ENCODE peak calls at places on chromosomes 13 and 19, in six cellular contexts. J, I, N, W, E and M are unnamed samples.

GRCh38 chr13:112107289-112107688 is 40.3 kb downstream of the SOX1 start:
- DNase-seq in N (no peak), W (no peak), J (no peak), I (no peak), E (no peak), M (no peak)

GRCh38 chr19:42316223-42317211 is 3.4 kb downstream of the TMEM145 start:
- DNase-seq in W (peak; percentile 21), N (peak; percentile 46), E (peak; percentile 42), J (no peak), I (no peak), M (no peak)

GRCh38 chr19:12527034-12527836 is 24.0 kb downstream of the ZNF564 start:
- DNase-seq in N (no peak), J (no peak), E (no peak), W (peak; percentile 41), I (no peak), M (no peak)

GRCh38 chr19:45463241-45463640 is 4.6 kb upstream of the FOSB start:
- DNase-seq in E (no peak), I (no peak), W (no peak), J (no peak), N (no peak), M (no peak)

GRCh38 chr19:18280247-18281081 is 958 bp downstream of the JUND start:
- DNase-seq in E (peak; percentile 87), N (peak; percentile 52), I (peak; percentile 78), J (peak; percentile 93), W (peak; percentile 69), M (peak; percentile 71)

GRCh38 chr13:45055198-45055901 is 65.0 kb upstream of the GTF2F2 start:
- DNase-seq in I (no peak), J (peak; percentile 66), N (no peak), W (peak; percentile 93), E (peak; percentile 29), M (no peak)

GRCh38 chr19:11375143-11375948 is 880 bp downstream of the SWSAP1 start:
- DNase-seq in J (peak; percentile 84), W (no peak), I (peak; percentile 41), N (peak; percentile 31), E (peak; percentile 74), M (peak; percentile 48)

GRCh38 chr19:42303101-42303464 is 659 bp upstream of the PAFAH1B3 start:
- DNase-seq in J (no peak), N (no peak), I (no peak), W (no peak), E (no peak), M (no peak)

GRCh38 chr19:16062789-16063188 is 13.5 kb upstream of the TPM4 start:
- DNase-seq in I (no peak), W (no peak), N (no peak), J (no peak), E (peak; percentile 78), M (no peak)

GRCh38 chr19:41570639-41571112 is 5.3 kb upstream of the CEACAM21 start:
- DNase-seq in E (peak; percentile 84), J (peak; percentile 78), W (peak; percentile 57), I (peak; percentile 70), N (peak; percentile 59), M (peak; percentile 94)

GRCh38 chr13:74891610-74892009 is 590.4 kb downstream of the TBC1D4 start:
- DNase-seq in J (no peak), E (no peak), N (no peak), I (peak; percentile 57), W (peak; percentile 29), M (no peak)

GRCh38 chr19:15332311-15332996 is at the start of gene BRD4:
- DNase-seq in N (no peak), I (peak; percentile 51), W (peak; percentile 42), J (peak; percentile 85), E (peak; percentile 79), M (peak; percentile 46)

GRCh38 chr19:1019980-1020867 is 699 bp downstream of the TMEM259 start:
- DNase-seq in W (no peak), I (no peak), E (no peak), N (no peak), J (peak; percentile 81), M (no peak)

GRCh38 chr19:16509141-16510061 is 13.2 kb downstream of the C19orf44 start:
- DNase-seq in I (peak; percentile 54), J (no peak), N (no peak), W (peak; percentile 36), E (no peak), M (no peak)

GRCh38 chr19:46717034-46717715 is at the start of gene PRKD2:
- DNase-seq in W (peak; percentile 68), N (peak; percentile 57), J (peak; percentile 96), I (peak; percentile 91), E (peak; percentile 94), M (peak; percentile 89)

GRCh38 chr19:46718157-46718933 is 1.4 kb upstream of the PRKD2 start:
- DNase-seq in J (no peak), E (peak; percentile 76), W (no peak), N (no peak), I (no peak), M (no peak)

GRCh38 chr19:46718934-46719551 is 2.1 kb upstream of the PRKD2 start:
- DNase-seq in I (no peak), J (no peak), W (no peak), N (no peak), E (no peak), M (no peak)

GRCh38 chr19:46716672-46717033 is 261 bp downstream of the PRKD2 start:
- DNase-seq in I (no peak), J (no peak), E (no peak), N (no peak), W (no peak), M (no peak)

DNA sequence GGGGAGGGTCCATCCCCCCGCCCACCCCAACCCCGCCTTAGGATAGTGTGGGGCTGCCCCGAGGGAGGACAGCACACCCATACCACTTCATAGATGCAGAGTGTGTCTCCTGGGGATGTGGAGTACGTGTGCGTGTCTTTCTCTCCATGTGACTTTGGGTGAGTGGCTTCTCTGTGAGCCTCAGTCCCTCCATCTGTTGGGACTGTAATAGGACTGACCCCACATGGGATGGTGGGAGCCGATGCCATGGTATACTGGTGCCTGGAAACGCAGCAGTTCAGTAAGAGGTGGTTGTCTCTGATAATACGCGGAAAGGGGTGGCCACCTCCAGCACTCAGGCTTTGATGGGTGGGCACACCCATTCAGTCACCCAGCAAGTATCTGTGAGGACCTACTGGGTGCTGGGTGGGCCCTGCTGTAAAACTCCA is 816 bp upstream of the PRKD2 start:
- DNase-seq in E (no peak), W (no peak), I (no peak), J (peak; percentile 64), N (no peak), M (no peak)
- TF ChIP-seq POLR2A in E (no peak), W (no peak), I (no peak), J (no peak), N (no peak), M (no peak)

GRCh38 chr19:35743640-35744306 is 1.4 kb downstream of the U2AF1L4 start:
- DNase-seq in W (no peak), I (no peak), E (no peak), N (no peak), J (no peak), M (no peak)

GRCh38 chr19:35745328-35746086 is at the start of the genes PSENEN and U2AF1L4:
- DNase-seq in J (peak; percentile 100), N (peak; percentile 99), W (peak; percentile 100), I (peak; percentile 99), E (peak; percentile 97), M (peak; percentile 99)

GRCh38 chr19:35744335-35744687 is 907 bp downstream of the U2AF1L4 start:
- DNase-seq in E (no peak), I (no peak), N (no peak), W (no peak), J (no peak), M (no peak)

GRCh38 chr19:35746087-35746462 is 624 bp downstream of the PSENEN start:
- DNase-seq in J (no peak), I (no peak), N (no peak), W (no peak), E (no peak), M (no peak)

DNA sequence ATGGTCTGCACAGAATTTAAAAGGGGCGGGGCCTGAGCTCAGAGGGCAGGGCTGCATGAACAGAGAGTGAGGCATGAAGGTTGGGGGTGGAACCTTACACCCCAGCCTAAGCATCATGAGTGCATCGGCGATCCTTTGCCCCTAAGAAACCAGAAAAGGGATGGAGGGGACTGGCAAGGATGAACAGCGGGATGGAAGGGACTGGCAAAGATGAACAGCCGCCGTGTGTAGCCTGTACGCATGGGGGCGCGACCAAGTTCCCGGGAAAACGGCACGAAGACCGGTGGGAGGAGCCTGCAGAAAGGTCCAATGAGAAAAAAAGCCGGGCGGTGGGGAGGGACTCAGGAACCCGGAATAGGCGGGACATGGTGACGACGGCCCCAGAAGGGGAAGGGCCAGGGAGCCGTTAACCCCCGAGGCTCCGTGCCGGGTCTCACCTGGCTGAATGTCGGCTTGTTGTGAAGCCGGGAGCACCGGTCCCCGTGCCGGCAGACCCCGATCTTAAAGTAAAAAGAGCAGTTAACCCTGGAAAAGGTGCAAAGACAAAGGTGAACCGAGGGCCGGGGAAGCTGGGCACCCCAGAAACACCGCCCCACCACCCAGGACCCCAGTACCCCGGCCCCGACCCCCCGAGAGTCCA is 410 bp downstream of the U2AF1L4 start:
- DNase-seq in N (peak; percentile 94), E (peak; percentile 97), J (peak; percentile 99), I (peak; percentile 95), W (peak; percentile 94), M (peak; percentile 96)
- TF ChIP-seq POLR2A in N (peak; percentile 52), E (no peak), J (peak; percentile 85), I (no peak), W (peak; percentile 95), M (no peak)

DNA sequence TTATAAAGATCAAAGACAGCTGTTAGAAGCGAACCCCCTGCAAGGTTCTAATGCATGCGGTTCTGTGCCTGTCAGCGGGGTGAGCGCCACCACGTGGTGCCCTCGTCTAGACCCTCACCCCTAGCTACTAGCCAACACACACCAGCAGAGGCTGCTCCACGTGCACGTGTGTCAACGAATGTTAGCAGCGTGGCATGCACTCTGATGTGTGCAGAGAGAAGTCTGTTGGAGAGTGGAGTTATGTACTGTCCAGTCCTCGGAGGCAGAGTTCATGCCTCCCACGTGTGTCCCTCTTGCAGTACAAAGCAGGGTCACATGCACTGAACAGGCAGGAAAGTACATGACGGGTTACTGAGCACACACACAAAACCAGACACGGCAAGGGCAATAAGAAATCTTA is 75.0 kb upstream of the SLC15A1 start:
- DNase-seq in I (no peak), E (no peak), N (no peak), W (no peak), J (no peak), M (no peak)
- TF ChIP-seq POLR2A in I (no peak), E (no peak), N (no peak), W (no peak), J (no peak), M (no peak)

DNA sequence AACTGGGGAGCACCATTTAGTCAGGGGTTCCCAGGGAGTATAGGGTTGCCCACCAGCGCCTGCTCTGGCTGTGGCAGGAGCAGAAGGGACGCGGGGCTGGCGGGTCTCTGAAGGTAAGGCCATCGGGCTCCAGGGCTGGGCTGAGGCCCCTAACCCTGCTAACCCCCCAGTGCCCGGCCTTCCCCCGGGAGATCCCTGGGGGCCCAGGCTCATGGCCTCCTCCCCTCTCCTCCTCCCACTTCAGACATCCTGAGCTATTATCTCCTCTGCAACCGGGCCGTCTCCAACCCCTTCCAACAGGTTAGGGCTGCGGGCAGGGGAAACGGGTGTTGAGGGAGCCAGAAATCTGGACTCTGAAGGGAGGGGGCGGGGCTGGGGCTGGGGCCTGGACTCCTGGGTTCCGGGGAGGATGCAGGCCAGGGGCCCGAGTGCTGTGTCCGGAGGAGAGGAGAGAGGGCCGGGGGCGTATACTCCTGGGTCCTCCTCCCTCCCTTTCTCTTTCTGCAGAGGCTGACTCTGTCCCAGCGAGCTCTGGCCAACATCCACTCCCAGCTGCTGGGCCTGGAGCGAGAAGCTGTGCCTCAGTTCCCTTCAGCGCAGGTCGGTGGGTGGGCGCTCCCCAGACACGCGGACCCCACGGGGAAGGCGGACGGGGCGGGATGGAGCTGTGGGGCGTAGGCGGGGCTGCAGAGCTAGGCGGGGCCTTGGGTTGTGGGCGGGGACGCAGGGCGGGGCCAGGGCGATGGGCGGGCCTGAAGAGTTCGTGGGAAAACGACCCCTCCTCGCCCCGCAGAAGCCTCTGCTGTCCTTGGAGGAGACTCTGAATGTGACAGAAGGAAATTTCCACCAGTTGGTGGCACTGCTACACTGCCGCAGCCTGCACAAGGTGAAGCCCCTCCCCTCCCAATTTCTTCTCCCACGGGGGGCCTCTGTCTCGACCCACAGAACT is 15.3 kb downstream of the TTYH1 start:
- DNase-seq in W (no peak), J (no peak), E (peak; percentile 37), N (no peak), I (peak; percentile 37), M (no peak)
- TF ChIP-seq POLR2A in W (no peak), J (no peak), E (no peak), N (no peak), I (no peak), M (no peak)